ENCODE peak calls at places on chromosome 15, in four cellular contexts. Z is heart right ventricle, Q is foreskin fibroblast, P is IMR-90. S is an unnamed sample.
A peak's percentile ranks its signal among the peaks of the same experiment; 100 is the strongest.

GRCh38 chr15:80778964-80779657 is at the start of gene CEMIP:
- DNase-seq in Z (peak; percentile 49), Q (peak; percentile 91), P (peak; percentile 76), S (no peak)

GRCh38 chr15:74655424-74655823 is 39.8 kb downstream of the CLK3 start:
- DNase-seq in Z (no peak), Q (peak; percentile 21), P (no peak), S (peak; percentile 77)

GRCh38 chr15:98651581-98652220 is 3.4 kb downstream of the IGF1R start:
- DNase-seq in Z (no peak), Q (peak; percentile 57), P (peak; percentile 38), S (no peak)

GRCh38 chr15:79673416-79674123 is 223.2 kb downstream of the MTHFS start:
- DNase-seq in Z (no peak), Q (peak; percentile 72), P (peak; percentile 58), S (peak; percentile 39)

GRCh38 chr15:65292938-65293518 is 2.8 kb upstream of the RNU5A-1 start:
- DNase-seq in Z (no peak), Q (no peak), P (no peak), S (no peak)

GRCh38 chr15:65638681-65639089 is 16.9 kb downstream of the SLC24A1 start:
- DNase-seq in Z (peak; percentile 31), Q (peak; percentile 89), P (peak; percentile 81), S (peak; percentile 73)

GRCh38 chr15:81785181-81785580 is 260.6 kb downstream of the MEX3B start:
- DNase-seq in Z (no peak), Q (no peak), P (no peak), S (no peak)

GRCh38 chr15:76961277-76962010 is 29.9 kb downstream of the RCN2 start:
- DNase-seq in Z (no peak), Q (no peak), P (no peak), S (no peak)

GRCh38 chr15:66066005-66066404 is 187.5 kb downstream of the MEGF11 start:
- DNase-seq in Z (no peak), Q (no peak), P (no peak), S (no peak)

GRCh38 chr15:29132786-29133185 is 136.8 kb downstream of the NSMCE3 start:
- DNase-seq in Z (no peak), Q (no peak), P (no peak), S (no peak)

GRCh38 chr15:82135645-82136044 is 89.8 kb upstream of the MEX3B start:
- DNase-seq in Z (no peak), Q (peak; percentile 57), P (peak; percentile 70), S (no peak)

GRCh38 chr15:26767169-26767670 is 5.6 kb downstream of the GABRB3 start:
- DNase-seq in Z (no peak), Q (no peak), P (no peak), S (no peak)

GRCh38 chr15:90161946-90162345 is 39.2 kb upstream of the SEMA4B start:
- DNase-seq in Z (no peak), Q (no peak), P (no peak), S (no peak)

GRCh38 chr15:82862886-82863285 is 53.5 kb downstream of the WHAMM start:
- DNase-seq in Z (no peak), Q (no peak), P (no peak), S (no peak)

GRCh38 chr15:99105516-99106341 is 849 bp downstream of the SYNM start:
- DNase-seq in Z (peak; percentile 47), Q (peak; percentile 83), P (peak; percentile 66), S (peak; percentile 29)

GRCh38 chr15:68699124-68699880 is 120.5 kb downstream of the CORO2B start:
- DNase-seq in Z (no peak), Q (no peak), P (no peak), S (no peak)

GRCh38 chr15:67831363-67831762 is 6.1 kb downstream of the SKOR1 start:
- DNase-seq in Z (no peak), Q (no peak), P (no peak), S (no peak)

GRCh38 chr15:67135494-67135893 is 70.1 kb downstream of the SMAD3 start:
- DNase-seq in Z (no peak), Q (peak; percentile 75), P (peak; percentile 93), S (no peak)

GRCh38 chr15:56824174-56824573 is 90.9 kb upstream of the ZNF280D start:
- DNase-seq in Z (no peak), Q (no peak), P (no peak), S (no peak)

GRCh38 chr15:101406014-101406413 is 83.5 kb downstream of the PCSK6 start:
- DNase-seq in Z (no peak), Q (no peak), P (no peak), S (no peak)

GRCh38 chr15:68580026-68580882 is 1.5 kb downstream of the CORO2B start:
- DNase-seq in Z (no peak), Q (peak; percentile 41), P (no peak), S (no peak)

GRCh38 chr15:82919231-82919886 is 33.2 kb downstream of the HOMER2 start:
- DNase-seq in Z (peak; percentile 21), Q (no peak), P (no peak), S (no peak)

GRCh38 chr15:25803036-25803435 is 60.1 kb downstream of the ATP10A start:
- DNase-seq in Z (no peak), Q (no peak), P (no peak), S (no peak)

GRCh38 chr15:96369351-96369750 is 38.9 kb downstream of the NR2F2 start:
- DNase-seq in Z (no peak), Q (no peak), P (no peak), S (no peak)
- H3K4me3 ChIP-seq in Z (no peak overlapping the region), Q (no peak overlapping the region), P (no peak overlapping the region), S (no peak overlapping the region)

GRCh38 chr15:40238927-40239591 is at the start of gene PAK6:
- DNase-seq in Z (no peak), Q (peak; percentile 78), P (peak; percentile 53), S (no peak)
- H3K4me3 ChIP-seq in Z (no peak within 1 kb of the TSS), Q (peak within 1 kb of the TSS; percentile 31), P (peak within 1 kb of the TSS; percentile 42), S (no peak within 1 kb of the TSS)

GRCh38 chr15:54803139-54803808 is 393.5 kb downstream of the RSL24D1 start:
- DNase-seq in Z (no peak), Q (peak; percentile 71), P (peak; percentile 0), S (no peak)
- H3K4me3 ChIP-seq in Z (no peak overlapping the region), Q (no peak overlapping the region), P (no peak overlapping the region), S (no peak overlapping the region)

GRCh38 chr15:36251450-36251849 is 328.0 kb upstream of the CDIN1 start:
- DNase-seq in Z (no peak), Q (peak; percentile 38), P (no peak), S (no peak)

GRCh38 chr15:36254446-36254845 is 325.0 kb upstream of the CDIN1 start:
- DNase-seq in Z (no peak), Q (no peak), P (no peak), S (no peak)

GRCh38 chr15:36256258-36256825 is 323.1 kb upstream of the CDIN1 start:
- DNase-seq in Z (no peak), Q (no peak), P (no peak), S (no peak)

DNA sequence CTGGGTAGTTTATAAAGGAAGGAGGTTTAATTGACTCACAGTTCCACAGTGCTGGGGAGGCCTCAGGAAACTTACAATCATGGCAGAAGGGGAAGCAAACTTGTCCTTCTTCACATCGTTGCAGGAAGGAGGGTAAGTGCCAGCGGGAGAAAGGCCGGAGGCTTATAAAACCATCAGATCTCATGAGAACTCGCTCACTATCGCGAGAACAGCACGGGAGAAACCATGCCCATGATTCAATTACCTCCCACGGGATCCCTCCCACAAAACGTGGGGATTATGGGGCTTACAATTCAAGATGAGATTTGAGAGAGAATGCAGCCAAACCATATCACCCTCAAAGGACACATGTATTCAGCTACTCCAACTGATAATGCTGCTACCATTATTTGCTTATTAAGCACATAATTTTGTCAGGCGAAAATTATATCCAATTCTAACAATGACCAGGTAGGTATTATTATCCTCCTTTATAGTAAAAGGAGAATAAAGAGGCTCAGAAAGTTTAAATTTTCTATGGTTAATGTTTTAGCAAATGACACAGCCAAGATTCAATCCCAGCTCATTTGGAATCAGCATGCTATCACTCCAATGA is 327.2 kb upstream of the CDIN1 start:
- DNase-seq in Z (no peak), Q (no peak), P (no peak), S (no peak)
- H3K4me3 ChIP-seq in Z (no peak overlapping the region), Q (no peak overlapping the region), P (no peak overlapping the region), S (no peak overlapping the region)

DNA sequence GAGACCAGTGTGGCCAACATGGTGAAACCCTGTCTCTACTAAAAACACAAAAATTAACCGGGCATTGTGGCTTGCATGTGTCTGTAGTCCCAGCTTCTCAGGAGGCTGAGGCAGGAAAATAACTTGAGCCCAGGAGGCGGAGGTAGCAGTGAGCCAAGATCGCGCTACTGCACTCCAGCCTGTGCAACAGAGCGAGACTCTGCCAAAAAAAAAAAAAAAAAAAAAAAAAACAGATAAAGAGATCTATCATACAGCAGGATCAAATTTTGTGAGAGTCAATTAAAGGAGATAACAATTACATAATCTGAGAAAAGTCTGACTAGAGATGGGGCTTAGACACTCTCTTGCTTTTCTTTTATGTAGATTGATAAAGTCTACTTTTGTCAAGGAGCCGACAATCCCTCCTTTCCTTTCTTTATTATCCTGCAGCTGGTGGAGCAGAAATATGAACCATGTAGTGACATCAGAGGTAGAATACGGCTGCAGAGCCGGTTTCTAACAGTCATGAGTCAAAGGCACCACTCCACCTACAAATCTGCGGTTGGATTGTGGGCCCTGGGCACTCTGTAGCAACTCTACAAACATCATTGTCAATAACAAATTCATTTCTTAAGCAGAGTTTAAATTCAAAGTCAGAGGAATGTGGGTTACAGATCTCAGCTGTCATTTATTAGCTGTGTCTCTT is 9.0 kb downstream of the C2CD4A start:
- DNase-seq in Z (no peak), Q (peak; percentile 56), P (peak; percentile 56), S (no peak)
- H3K4me3 ChIP-seq in Z (no peak overlapping the region), Q (no peak overlapping the region), P (no peak overlapping the region), S (no peak overlapping the region)

GRCh38 chr15:45167631-45168205 is 20.0 kb downstream of the SHF start:
- DNase-seq in Z (no peak), Q (no peak), P (no peak), S (no peak)
- H3K4me3 ChIP-seq in Z (no peak overlapping the region), Q (peak overlapping the region; percentile 65), P (peak overlapping the region; percentile 59), S (peak overlapping the region; percentile 77)

DNA sequence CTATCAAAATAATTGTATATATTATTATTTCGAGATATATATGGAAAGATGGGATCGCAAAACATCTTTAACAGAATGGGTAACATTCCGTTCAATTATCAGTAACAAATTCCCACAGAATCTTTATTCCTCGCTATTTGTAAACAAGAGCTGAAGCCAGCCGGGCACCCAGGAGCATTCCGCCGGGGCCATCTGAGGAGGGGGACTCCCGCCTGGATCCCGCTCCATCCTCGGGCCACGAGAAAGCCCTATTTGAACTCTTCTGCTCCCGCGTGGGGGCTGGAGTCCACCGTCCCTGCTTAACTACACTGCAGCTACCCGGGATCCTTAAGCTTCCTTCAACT is 698 bp downstream of the GPR176 start:
- DNase-seq in Z (no peak), Q (no peak), P (no peak), S (no peak)
- H3K4me3 ChIP-seq in Z (peak overlapping the region; percentile 38), Q (peak overlapping the region; percentile 68), P (peak overlapping the region; percentile 76), S (no peak overlapping the region)

S was measured in Jurkat, Clone E6-1.